ENCODE peak calls at places on chromosomes 1 and 21, in five cellular contexts. S, I, Q, L and Y are unnamed samples.

GRCh38 chr1:9194024-9194423 is 40.5 kb upstream of the H6PD start:
- DNase-seq in S (peak), I (no peak), Q (no peak), L (no peak), Y (no peak)

GRCh38 chr1:246151796-246152434 is 355.2 kb downstream of the SMYD3 start:
- DNase-seq in S (no peak), I (no peak), Q (no peak), L (no peak), Y (no peak)

GRCh38 chr1:228401782-228402637 is 4.6 kb downstream of the TRIM11 start:
- DNase-seq in S (no peak), I (no peak), Q (no peak), L (no peak), Y (no peak)

GRCh38 chr1:152397474-152397873 is 16.6 kb downstream of the CRNN start:
- DNase-seq in S (no peak), I (no peak), Q (no peak), L (no peak), Y (no peak)

GRCh38 chr1:163897401-163898169 is 575.8 kb downstream of the NUF2 start:
- DNase-seq in S (no peak), I (no peak), Q (peak), L (peak), Y (no peak)

GRCh38 chr1:32872189-32872898 is 1.6 kb upstream of the FNDC5 start:
- DNase-seq in S (no peak), I (peak), Q (peak), L (no peak), Y (peak)

GRCh38 chr1:101697057-101697456 is 299.7 kb downstream of the OLFM3 start:
- DNase-seq in S (no peak), I (no peak), Q (no peak), L (no peak), Y (no peak)

GRCh38 chr1:54806931-54807611 is 5.9 kb upstream of the TTC22 start:
- DNase-seq in S (peak), I (peak), Q (no peak), L (no peak), Y (no peak)

GRCh38 chr1:165877940-165878556 is 50.6 kb downstream of the UCK2 start:
- DNase-seq in S (no peak), I (no peak), Q (no peak), L (no peak), Y (no peak)

GRCh38 chr1:165882168-165882837 is 54.9 kb downstream of the UCK2 start:
- DNase-seq in S (no peak), I (no peak), Q (no peak), L (no peak), Y (no peak)

GRCh38 chr1:165877411-165877810 is 50.0 kb downstream of the UCK2 start:
- DNase-seq in S (no peak), I (no peak), Q (no peak), L (no peak), Y (no peak)

GRCh38 chr1:165880993-165881392 is 53.6 kb downstream of the UCK2 start:
- DNase-seq in S (no peak), I (no peak), Q (no peak), L (no peak), Y (no peak)

GRCh38 chr1:165879946-165880345 is 52.5 kb downstream of the UCK2 start:
- DNase-seq in S (no peak), I (no peak), Q (no peak), L (no peak), Y (no peak)
- TF ChIP-seq CTCF in S (no peak), I (no peak), Q (no peak), L (no peak), Y (no peak)

DNA sequence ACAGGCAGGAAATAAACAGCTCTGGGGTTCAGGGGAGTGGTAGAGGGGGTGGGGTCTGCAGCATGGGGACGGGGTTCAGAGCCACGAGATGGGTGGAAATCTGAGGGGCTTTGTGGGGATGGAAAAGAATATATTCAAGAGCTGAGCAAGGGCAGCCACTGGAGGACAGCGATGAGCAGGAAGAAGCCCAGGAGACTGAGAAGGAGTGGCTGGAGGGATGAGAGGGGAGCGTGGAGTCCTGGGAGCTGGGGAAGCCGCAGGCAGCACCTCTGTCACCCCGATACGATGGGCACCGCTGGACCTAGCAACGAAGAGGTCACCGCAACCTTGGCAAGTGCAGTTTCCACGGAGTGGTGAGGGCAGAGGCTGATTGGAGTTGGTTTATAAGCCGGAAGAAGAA is 10.0 kb upstream of the KCNAB2 start:
- DNase-seq in S (no peak), I (no peak), Q (no peak), L (no peak), Y (no peak)
- TF ChIP-seq CTCF in S (no peak), I (no peak), Q (no peak), L (no peak), Y (no peak)

DNA sequence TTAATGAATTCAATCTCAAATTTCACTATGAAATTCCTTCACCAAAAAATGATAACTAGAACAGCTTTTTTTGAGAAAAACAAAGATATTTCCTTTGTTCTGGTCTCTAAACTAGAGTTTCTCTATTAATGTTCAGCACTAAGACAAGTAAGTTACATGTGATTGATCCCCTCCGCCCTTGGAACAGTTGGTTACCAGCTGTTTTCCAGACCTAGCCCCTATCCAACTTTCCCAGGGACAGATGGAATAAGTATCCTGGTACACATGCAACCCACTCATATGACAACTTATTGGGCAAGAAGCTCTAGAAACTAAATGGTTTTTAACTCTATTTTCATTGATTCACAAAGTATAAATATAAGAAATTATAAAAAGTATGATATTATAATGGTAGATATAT is 140.4 kb downstream of the COP1 start:
- DNase-seq in S (no peak), I (no peak), Q (no peak), L (no peak), Y (no peak)
- TF ChIP-seq CTCF in S (no peak), I (no peak), Q (no peak), L (no peak), Y (no peak)

DNA sequence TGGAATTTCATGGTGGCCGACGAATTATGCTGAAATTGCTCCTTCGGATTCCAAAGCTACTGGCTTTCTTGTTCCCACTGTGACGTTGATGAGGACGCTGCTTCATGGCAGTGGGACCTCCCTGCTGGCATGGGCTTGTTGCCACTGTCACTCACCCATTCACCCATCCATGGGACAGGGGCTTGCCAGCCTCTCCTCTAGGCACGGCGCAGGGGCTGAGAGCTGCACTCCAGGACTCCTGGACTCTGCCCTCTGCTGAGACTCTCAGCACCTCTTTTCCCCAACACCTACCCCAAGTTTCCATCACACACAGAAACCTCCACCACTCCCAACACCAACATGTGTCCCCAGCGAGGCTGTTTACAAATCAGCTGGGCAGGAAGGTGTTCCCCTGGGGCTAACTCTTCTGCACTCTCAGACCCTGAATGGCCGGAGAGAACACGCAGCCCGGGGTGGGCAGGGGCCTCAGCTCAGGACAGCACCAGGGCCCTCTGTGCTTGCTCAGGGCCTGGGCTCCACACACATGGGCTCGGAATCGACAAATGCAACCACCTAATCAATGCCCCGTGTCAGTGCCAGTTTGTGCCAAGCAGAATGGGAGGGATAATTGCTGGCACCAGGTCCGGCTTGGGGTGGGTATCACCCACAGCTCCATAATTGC is 3.1 kb downstream of the ITGB2 start:
- DNase-seq in S (no peak), I (no peak), Q (no peak), L (no peak), Y (no peak)
- TF ChIP-seq CTCF in S (no peak), I (no peak), Q (no peak), L (no peak), Y (no peak)